ENCODE peak calls at places on chromosome 11, in nine cellular contexts. I is germinal center; U is AG20443; Q is activated naive CD4-positive, alpha-beta T cell; B is left cardiac atrium; D is mucosa of gallbladder; A is activated CD8-positive, alpha-beta memory T cell treated with anti-CD3 and anti-CD28 coated beads, Interleukin-2, amount 10 ng/mL, durations not matched to agents 7 days and 5 days; Y is HTR-8/SVneo; N is hippocampal formation. R is an unnamed sample.

GRCh38 chr11:118924591-118925585 is 838 bp downstream of the BCL9L start:
- DNase-seq in N (peak; percentile 50), D (no peak), B (peak; percentile 69), Q (no peak), I (peak; percentile 68), Y (no peak), U (no peak), A (peak; percentile 75), R (no peak)

GRCh38 chr11:14336507-14337503 is 22.2 kb downstream of the RRAS2 start:
- DNase-seq in D (no peak), U (peak; percentile 60), A (peak; percentile 47), Y (peak; percentile 58), B (no peak), Q (no peak), I (no peak), N (no peak), R (no peak)

GRCh38 chr11:1829039-1829820 is 5.6 kb upstream of the SYT8 start:
- DNase-seq in N (no peak), A (peak; percentile 38), I (no peak), Y (peak; percentile 82), D (no peak), B (no peak), U (peak; percentile 82), Q (no peak), R (no peak)

GRCh38 chr11:1483445-1483961 is 3.1 kb downstream of the MOB2 start:
- DNase-seq in I (no peak), N (no peak), A (no peak), Y (no peak), U (no peak), B (peak; percentile 18), Q (no peak), D (no peak), R (no peak)

GRCh38 chr11:64891215-64891848 is 12.9 kb upstream of the EHD1 start:
- DNase-seq in B (no peak), D (no peak), Q (no peak), I (no peak), U (no peak), Y (no peak), N (no peak), A (no peak), R (no peak)

GRCh38 chr11:86735462-86736302 is 63.3 kb upstream of the ME3 start:
- DNase-seq in I (no peak), Y (no peak), U (no peak), N (no peak), D (no peak), B (no peak), Q (no peak), A (no peak), R (no peak)

GRCh38 chr11:78131956-78132355 is 7.5 kb downstream of the ALG8 start:
- DNase-seq in A (no peak), U (peak; percentile 54), Q (no peak), Y (no peak), N (no peak), I (no peak), B (no peak), D (no peak), R (no peak)

GRCh38 chr11:134120921-134121526 is 52.2 kb downstream of the JAM3 start:
- DNase-seq in Q (no peak), B (peak; percentile 29), N (peak; percentile 71), D (no peak), I (no peak), Y (no peak), A (no peak), U (peak; percentile 55), R (no peak)

GRCh38 chr11:69513663-69514062 is 32.2 kb downstream of the LINC01488 start:
- DNase-seq in A (no peak), N (no peak), B (peak; percentile 7), I (no peak), Q (no peak), D (no peak), Y (no peak), U (no peak), R (no peak)

GRCh38 chr11:110434952-110435779 is 5.4 kb downstream of the FDX1 start:
- DNase-seq in I (peak; percentile 26), N (no peak), U (no peak), A (peak; percentile 49), Q (no peak), Y (no peak), D (peak; percentile 18), B (no peak), R (no peak)

GRCh38 chr11:69328231-69328630 is 34.3 kb downstream of the MYEOV start:
- DNase-seq in I (no peak), U (no peak), D (no peak), B (no peak), Y (no peak), Q (no peak), N (no peak), A (no peak), R (no peak)